ENCODE peak calls at places on chromosomes 2 and 18, in six cellular contexts. I is amygdala; J is neuronal stem cell; P is stimulated activated CD4-positive, alpha-beta T cell treated with anti-CD3 and anti-CD28 coated beads, Interleukin-15, amount 100 ng/mL, for 1 hour; B is pulmonary artery endothelial cell; G is cardiac muscle cell. A is an unnamed sample.

GRCh38 chr2:217645891-217646290 is 356.9 kb downstream of the TNS1 start:
- DNase-seq in I (no peak), J (no peak), P (no peak), B (no peak), G (peak), A (no peak)

GRCh38 chr18:13831864-13832508 is 8.0 kb downstream of the MC5R start:
- DNase-seq in I (no peak), J (peak), P (no peak), B (no peak), G (no peak), A (no peak)

GRCh38 chr2:223696719-223697118 is 94.6 kb upstream of the SCG2 start:
- DNase-seq in I (no peak), J (no peak), P (no peak), B (peak), G (no peak), A (no peak)

GRCh38 chr2:200216310-200216709 is 90.2 kb upstream of the SPATS2L start:
- DNase-seq in I (no peak), J (no peak), P (no peak), B (no peak), G (no peak), A (no peak)

GRCh38 chr2:233223059-233223894 is 28.2 kb upstream of the ATG16L1 start:
- DNase-seq in I (no peak), J (no peak), P (no peak), B (no peak), G (no peak), A (no peak)

GRCh38 chr2:141260895-141261294 is 869.9 kb downstream of the LRP1B start:
- DNase-seq in I (no peak), J (no peak), P (no peak), B (no peak), G (no peak), A (no peak)

GRCh38 chr2:128199141-128199540 is 108.1 kb downstream of the UGGT1 start:
- DNase-seq in I (no peak), J (no peak), P (no peak), B (no peak), G (no peak), A (no peak)

GRCh38 chr18:1047406-1047805 is 142.7 kb downstream of the ADCYAP1 start:
- DNase-seq in I (no peak), J (no peak), P (no peak), B (no peak), G (peak), A (no peak)

GRCh38 chr2:12826781-12827180 is 110.0 kb downstream of the TRIB2 start:
- DNase-seq in I (no peak), J (no peak), P (no peak), B (no peak), G (no peak), A (no peak)

GRCh38 chr18:44778788-44779187 is 98.1 kb downstream of the SETBP1 start:
- DNase-seq in I (no peak), J (no peak), P (no peak), B (no peak), G (no peak), A (no peak)

GRCh38 chr2:100810603-100811145 is 9.3 kb upstream of the NPAS2 start:
- DNase-seq in I (no peak), J (no peak), P (no peak), B (no peak), G (no peak), A (no peak)

GRCh38 chr2:212249451-212249850 is 289.2 kb downstream of the ERBB4 start:
- DNase-seq in I (no peak), J (no peak), P (no peak), B (no peak), G (peak), A (no peak)

GRCh38 chr2:207617011-207617671 is 8.1 kb downstream of the METTL21A start:
- DNase-seq in I (no peak), J (no peak), P (no peak), B (peak), G (peak), A (no peak)